ENCODE peak calls at places on chromosomes 12 and 14, in eight cellular contexts. One of them, this sample, is unnamed.

GRCh38 chr12:12159988-12160387 is 89.2 kb downstream of the BCL2L14 start:
- DNase-seq in GM23338: no peak
- DNase-seq in lower lobe of right lung: no peak
- DNase-seq in neuronal stem cell: no peak
- DNase-seq in activated CD4-positive, alpha-beta T cell treated with anti-CD3 and anti-CD28 coated beads for 4 hours: no peak
- DNase-seq in NCI-H1092: no peak
- DNase-seq in myocyte: no peak
- DNase-seq in NCI-H1105: no peak
- DNase-seq in this sample: no peak

GRCh38 chr14:103347091-103347815 is 13.2 kb downstream of the EIF5 start:
- DNase-seq in GM23338: peak
- DNase-seq in lower lobe of right lung: no peak
- DNase-seq in neuronal stem cell: no peak
- DNase-seq in activated CD4-positive, alpha-beta T cell treated with anti-CD3 and anti-CD28 coated beads for 4 hours: no peak
- DNase-seq in NCI-H1092: no peak
- DNase-seq in myocyte: no peak
- DNase-seq in NCI-H1105: no peak
- DNase-seq in this sample: no peak

GRCh38 chr14:103056322-103057027 is 874 bp downstream of the CDC42BPB start:
- DNase-seq in GM23338: peak
- DNase-seq in lower lobe of right lung: peak
- DNase-seq in neuronal stem cell: no peak
- DNase-seq in activated CD4-positive, alpha-beta T cell treated with anti-CD3 and anti-CD28 coated beads for 4 hours: no peak
- DNase-seq in NCI-H1092: no peak
- DNase-seq in myocyte: peak
- DNase-seq in NCI-H1105: peak
- DNase-seq in this sample: no peak

GRCh38 chr12:38386238-38386985 is 69.8 kb downstream of the ALG10B start:
- DNase-seq in GM23338: no peak
- DNase-seq in lower lobe of right lung: no peak
- DNase-seq in neuronal stem cell: no peak
- DNase-seq in activated CD4-positive, alpha-beta T cell treated with anti-CD3 and anti-CD28 coated beads for 4 hours: no peak
- DNase-seq in NCI-H1092: no peak
- DNase-seq in myocyte: no peak
- DNase-seq in NCI-H1105: no peak
- DNase-seq in this sample: no peak

GRCh38 chr14:28651148-28651547 is 115.4 kb upstream of the FOXG1 start:
- DNase-seq in GM23338: peak
- DNase-seq in lower lobe of right lung: no peak
- DNase-seq in neuronal stem cell: no peak
- DNase-seq in activated CD4-positive, alpha-beta T cell treated with anti-CD3 and anti-CD28 coated beads for 4 hours: no peak
- DNase-seq in NCI-H1092: no peak
- DNase-seq in myocyte: no peak
- DNase-seq in NCI-H1105: no peak
- DNase-seq in this sample: no peak

GRCh38 chr14:55107766-55108554 is 21.1 kb upstream of the LGALS3 start:
- DNase-seq in GM23338: no peak
- DNase-seq in lower lobe of right lung: peak
- DNase-seq in neuronal stem cell: no peak
- DNase-seq in activated CD4-positive, alpha-beta T cell treated with anti-CD3 and anti-CD28 coated beads for 4 hours: peak
- DNase-seq in NCI-H1092: no peak
- DNase-seq in myocyte: peak
- DNase-seq in NCI-H1105: no peak
- DNase-seq in this sample: peak

GRCh38 chr14:49106721-49107689 is 479.2 kb downstream of the RPS29 start:
- DNase-seq in GM23338: no peak
- DNase-seq in lower lobe of right lung: no peak
- DNase-seq in neuronal stem cell: no peak
- DNase-seq in activated CD4-positive, alpha-beta T cell treated with anti-CD3 and anti-CD28 coated beads for 4 hours: no peak
- DNase-seq in NCI-H1092: no peak
- DNase-seq in myocyte: no peak
- DNase-seq in NCI-H1105: no peak
- DNase-seq in this sample: no peak

GRCh38 chr12:55820679-55821078 is 2.8 kb downstream of the ORMDL2 start:
- DNase-seq in GM23338: peak
- DNase-seq in lower lobe of right lung: no peak
- DNase-seq in neuronal stem cell: no peak
- DNase-seq in activated CD4-positive, alpha-beta T cell treated with anti-CD3 and anti-CD28 coated beads for 4 hours: no peak
- DNase-seq in NCI-H1092: no peak
- DNase-seq in myocyte: no peak
- DNase-seq in NCI-H1105: no peak
- DNase-seq in this sample: no peak

GRCh38 chr12:119546340-119546739 is 47.2 kb upstream of the TMEM233 start:
- DNase-seq in GM23338: no peak
- DNase-seq in lower lobe of right lung: no peak
- DNase-seq in neuronal stem cell: no peak
- DNase-seq in activated CD4-positive, alpha-beta T cell treated with anti-CD3 and anti-CD28 coated beads for 4 hours: no peak
- DNase-seq in NCI-H1092: no peak
- DNase-seq in myocyte: no peak
- DNase-seq in NCI-H1105: no peak
- DNase-seq in this sample: no peak

GRCh38 chr12:83802011-83802410 is 1110.6 kb downstream of the SLC6A15 start:
- DNase-seq in GM23338: no peak
- DNase-seq in lower lobe of right lung: no peak
- DNase-seq in neuronal stem cell: no peak
- DNase-seq in activated CD4-positive, alpha-beta T cell treated with anti-CD3 and anti-CD28 coated beads for 4 hours: no peak
- DNase-seq in NCI-H1092: no peak
- DNase-seq in myocyte: no peak
- DNase-seq in NCI-H1105: no peak
- DNase-seq in this sample: no peak

GRCh38 chr12:13097526-13097925 is 5.9 kb downstream of the GSG1 start:
- DNase-seq in GM23338: no peak
- DNase-seq in lower lobe of right lung: peak
- DNase-seq in neuronal stem cell: no peak
- DNase-seq in activated CD4-positive, alpha-beta T cell treated with anti-CD3 and anti-CD28 coated beads for 4 hours: no peak
- DNase-seq in NCI-H1092: no peak
- DNase-seq in myocyte: peak
- DNase-seq in NCI-H1105: no peak
- DNase-seq in this sample: no peak

GRCh38 chr12:25670076-25671055 is 117.3 kb upstream of the LMNTD1 start:
- DNase-seq in GM23338: no peak
- DNase-seq in lower lobe of right lung: no peak
- DNase-seq in neuronal stem cell: no peak
- DNase-seq in activated CD4-positive, alpha-beta T cell treated with anti-CD3 and anti-CD28 coated beads for 4 hours: no peak
- DNase-seq in NCI-H1092: no peak
- DNase-seq in myocyte: no peak
- DNase-seq in NCI-H1105: no peak
- DNase-seq in this sample: no peak

GRCh38 chr14:98809792-98810191 is 462.2 kb downstream of the BCL11B start:
- DNase-seq in GM23338: peak
- DNase-seq in lower lobe of right lung: no peak
- DNase-seq in neuronal stem cell: no peak
- DNase-seq in activated CD4-positive, alpha-beta T cell treated with anti-CD3 and anti-CD28 coated beads for 4 hours: no peak
- DNase-seq in NCI-H1092: no peak
- DNase-seq in myocyte: no peak
- DNase-seq in NCI-H1105: no peak
- DNase-seq in this sample: no peak

GRCh38 chr12:58575281-58575680 is 345.0 kb downstream of the LRIG3 start:
- DNase-seq in GM23338: no peak
- DNase-seq in lower lobe of right lung: no peak
- DNase-seq in neuronal stem cell: no peak
- DNase-seq in activated CD4-positive, alpha-beta T cell treated with anti-CD3 and anti-CD28 coated beads for 4 hours: no peak
- DNase-seq in NCI-H1092: no peak
- DNase-seq in myocyte: peak
- DNase-seq in NCI-H1105: no peak
- DNase-seq in this sample: no peak

GRCh38 chr12:12653922-12654321 is 42.1 kb downstream of the GPR19 start:
- DNase-seq in GM23338: no peak
- DNase-seq in lower lobe of right lung: no peak
- DNase-seq in neuronal stem cell: no peak
- DNase-seq in activated CD4-positive, alpha-beta T cell treated with anti-CD3 and anti-CD28 coated beads for 4 hours: no peak
- DNase-seq in NCI-H1092: no peak
- DNase-seq in myocyte: no peak
- DNase-seq in NCI-H1105: no peak
- DNase-seq in this sample: no peak

GRCh38 chr14:35112641-35113040 is 9.1 kb downstream of the PPP2R3C start:
- DNase-seq in GM23338: peak
- DNase-seq in lower lobe of right lung: no peak
- DNase-seq in neuronal stem cell: no peak
- DNase-seq in activated CD4-positive, alpha-beta T cell treated with anti-CD3 and anti-CD28 coated beads for 4 hours: no peak
- DNase-seq in NCI-H1092: no peak
- DNase-seq in myocyte: no peak
- DNase-seq in NCI-H1105: no peak
- DNase-seq in this sample: no peak

GRCh38 chr14:89498836-89499235 is 81.8 kb upstream of the FOXN3 start:
- DNase-seq in GM23338: no peak
- DNase-seq in lower lobe of right lung: no peak
- DNase-seq in neuronal stem cell: no peak
- DNase-seq in activated CD4-positive, alpha-beta T cell treated with anti-CD3 and anti-CD28 coated beads for 4 hours: no peak
- DNase-seq in NCI-H1092: no peak
- DNase-seq in myocyte: no peak
- DNase-seq in NCI-H1105: no peak
- DNase-seq in this sample: no peak

GRCh38 chr12:16324300-16324699 is 23.1 kb upstream of the MGST1 start:
- DNase-seq in GM23338: no peak
- DNase-seq in lower lobe of right lung: no peak
- DNase-seq in neuronal stem cell: no peak
- DNase-seq in activated CD4-positive, alpha-beta T cell treated with anti-CD3 and anti-CD28 coated beads for 4 hours: no peak
- DNase-seq in NCI-H1092: no peak
- DNase-seq in myocyte: no peak
- DNase-seq in NCI-H1105: no peak
- DNase-seq in this sample: no peak

GRCh38 chr14:104972301-104973211 is 5.6 kb downstream of the AHNAK2 start:
- DNase-seq in GM23338: no peak
- DNase-seq in lower lobe of right lung: peak
- DNase-seq in neuronal stem cell: no peak
- DNase-seq in activated CD4-positive, alpha-beta T cell treated with anti-CD3 and anti-CD28 coated beads for 4 hours: no peak
- DNase-seq in NCI-H1092: no peak
- DNase-seq in myocyte: peak
- DNase-seq in NCI-H1105: no peak
- DNase-seq in this sample: no peak

GRCh38 chr12:56933826-56934625 is at the start of gene SDR9C7:
- DNase-seq in GM23338: no peak
- DNase-seq in lower lobe of right lung: no peak
- DNase-seq in neuronal stem cell: no peak
- DNase-seq in activated CD4-positive, alpha-beta T cell treated with anti-CD3 and anti-CD28 coated beads for 4 hours: no peak
- DNase-seq in NCI-H1092: no peak
- DNase-seq in myocyte: no peak
- DNase-seq in NCI-H1105: no peak
- DNase-seq in this sample: no peak

GRCh38 chr12:84542289-84542688 is 370.3 kb downstream of the SLC6A15 start:
- DNase-seq in GM23338: no peak
- DNase-seq in lower lobe of right lung: no peak
- DNase-seq in neuronal stem cell: no peak
- DNase-seq in activated CD4-positive, alpha-beta T cell treated with anti-CD3 and anti-CD28 coated beads for 4 hours: no peak
- DNase-seq in NCI-H1092: no peak
- DNase-seq in myocyte: no peak
- DNase-seq in NCI-H1105: no peak
- DNase-seq in this sample: no peak

GRCh38 chr14:66015046-66015780 is 471.0 kb upstream of the CCDC196 start:
- DNase-seq in GM23338: no peak
- DNase-seq in lower lobe of right lung: no peak
- DNase-seq in neuronal stem cell: no peak
- DNase-seq in activated CD4-positive, alpha-beta T cell treated with anti-CD3 and anti-CD28 coated beads for 4 hours: no peak
- DNase-seq in NCI-H1092: no peak
- DNase-seq in myocyte: no peak
- DNase-seq in NCI-H1105: peak
- DNase-seq in this sample: no peak

GRCh38 chr14:90287791-90288190 is 31.4 kb downstream of the PSMC1 start:
- DNase-seq in GM23338: no peak
- DNase-seq in lower lobe of right lung: no peak
- DNase-seq in neuronal stem cell: no peak
- DNase-seq in activated CD4-positive, alpha-beta T cell treated with anti-CD3 and anti-CD28 coated beads for 4 hours: no peak
- DNase-seq in NCI-H1092: peak
- DNase-seq in myocyte: no peak
- DNase-seq in NCI-H1105: peak
- DNase-seq in this sample: no peak

GRCh38 chr12:123478762-123479161 is 20.8 kb downstream of the SNRNP35 start:
- DNase-seq in GM23338: no peak
- DNase-seq in lower lobe of right lung: no peak
- DNase-seq in neuronal stem cell: no peak
- DNase-seq in activated CD4-positive, alpha-beta T cell treated with anti-CD3 and anti-CD28 coated beads for 4 hours: no peak
- DNase-seq in NCI-H1092: no peak
- DNase-seq in myocyte: peak
- DNase-seq in NCI-H1105: no peak
- DNase-seq in this sample: no peak

GRCh38 chr14:85060116-85060515 is 469.8 kb upstream of the FLRT2 start:
- DNase-seq in GM23338: no peak
- DNase-seq in lower lobe of right lung: no peak
- DNase-seq in neuronal stem cell: no peak
- DNase-seq in activated CD4-positive, alpha-beta T cell treated with anti-CD3 and anti-CD28 coated beads for 4 hours: no peak
- DNase-seq in NCI-H1092: no peak
- DNase-seq in myocyte: no peak
- DNase-seq in NCI-H1105: no peak
- DNase-seq in this sample: no peak

GRCh38 chr14:100439781-100440180 is 116.6 kb downstream of the SLC25A47 start:
- DNase-seq in GM23338: peak
- DNase-seq in lower lobe of right lung: no peak
- DNase-seq in neuronal stem cell: no peak
- DNase-seq in activated CD4-positive, alpha-beta T cell treated with anti-CD3 and anti-CD28 coated beads for 4 hours: no peak
- DNase-seq in NCI-H1092: no peak
- DNase-seq in myocyte: no peak
- DNase-seq in NCI-H1105: no peak
- DNase-seq in this sample: no peak

GRCh38 chr14:33566082-33566481 is 384.8 kb downstream of the EGLN3 start:
- DNase-seq in GM23338: no peak
- DNase-seq in lower lobe of right lung: no peak
- DNase-seq in neuronal stem cell: no peak
- DNase-seq in activated CD4-positive, alpha-beta T cell treated with anti-CD3 and anti-CD28 coated beads for 4 hours: no peak
- DNase-seq in NCI-H1092: no peak
- DNase-seq in myocyte: no peak
- DNase-seq in NCI-H1105: no peak
- DNase-seq in this sample: no peak

GRCh38 chr14:23929822-23930294 is 23.7 kb upstream of the DHRS4 start:
- DNase-seq in GM23338: peak
- DNase-seq in lower lobe of right lung: peak
- DNase-seq in neuronal stem cell: peak
- DNase-seq in activated CD4-positive, alpha-beta T cell treated with anti-CD3 and anti-CD28 coated beads for 4 hours: peak
- DNase-seq in NCI-H1092: peak
- DNase-seq in myocyte: peak
- DNase-seq in NCI-H1105: peak
- DNase-seq in this sample: peak

GRCh38 chr14:98897605-98898309 is 374.2 kb downstream of the BCL11B start:
- DNase-seq in GM23338: no peak
- DNase-seq in lower lobe of right lung: no peak
- DNase-seq in neuronal stem cell: no peak
- DNase-seq in activated CD4-positive, alpha-beta T cell treated with anti-CD3 and anti-CD28 coated beads for 4 hours: no peak
- DNase-seq in NCI-H1092: no peak
- DNase-seq in myocyte: no peak
- DNase-seq in NCI-H1105: no peak
- DNase-seq in this sample: no peak

GRCh38 chr12:109951751-109952150 is 44.4 kb downstream of the GIT2 start:
- DNase-seq in GM23338: no peak
- DNase-seq in lower lobe of right lung: no peak
- DNase-seq in neuronal stem cell: no peak
- DNase-seq in activated CD4-positive, alpha-beta T cell treated with anti-CD3 and anti-CD28 coated beads for 4 hours: no peak
- DNase-seq in NCI-H1092: no peak
- DNase-seq in myocyte: peak
- DNase-seq in NCI-H1105: no peak
- DNase-seq in this sample: no peak

GRCh38 chr14:104965561-104966231 is 12.5 kb downstream of the AHNAK2 start:
- DNase-seq in GM23338: no peak
- DNase-seq in lower lobe of right lung: peak
- DNase-seq in neuronal stem cell: no peak
- DNase-seq in activated CD4-positive, alpha-beta T cell treated with anti-CD3 and anti-CD28 coated beads for 4 hours: no peak
- DNase-seq in NCI-H1092: no peak
- DNase-seq in myocyte: no peak
- DNase-seq in NCI-H1105: no peak
- DNase-seq in this sample: no peak

GRCh38 chr12:27906127-27906500 is 66.4 kb downstream of the PTHLH start:
- DNase-seq in GM23338: peak
- DNase-seq in lower lobe of right lung: no peak
- DNase-seq in neuronal stem cell: no peak
- DNase-seq in activated CD4-positive, alpha-beta T cell treated with anti-CD3 and anti-CD28 coated beads for 4 hours: no peak
- DNase-seq in NCI-H1092: no peak
- DNase-seq in myocyte: no peak
- DNase-seq in NCI-H1105: no peak
- DNase-seq in this sample: no peak

GRCh38 chr12:117472983-117473382 is 111.6 kb upstream of the NOS1 start:
- DNase-seq in GM23338: peak
- DNase-seq in lower lobe of right lung: no peak
- DNase-seq in neuronal stem cell: peak
- DNase-seq in activated CD4-positive, alpha-beta T cell treated with anti-CD3 and anti-CD28 coated beads for 4 hours: no peak
- DNase-seq in NCI-H1092: no peak
- DNase-seq in myocyte: no peak
- DNase-seq in NCI-H1105: no peak
- DNase-seq in this sample: no peak